ENCODE peak calls at places on chromosomes 4 and X, in eight cellular contexts. One of them, this sample, is unnamed.

GRCh38 chr4:141246243-141246642 is 25.5 kb downstream of the ZNF330 start:
- DNase-seq in gastrocnemius medialis: no peak
- DNase-seq in HFFc6: peak; percentile 61
- DNase-seq in neural crest cell: no peak
- DNase-seq in foreskin fibroblast: peak; percentile 52
- DNase-seq in RWPE1: no peak
- DNase-seq in heart left ventricle: no peak
- DNase-seq in fibroblast of pulmonary artery: peak; percentile 77
- DNase-seq in this sample: peak; percentile 59

GRCh38 chr4:168854216-168854921 is 155.7 kb downstream of the CBR4 start:
- DNase-seq in neural crest cell: no peak
- DNase-seq in heart left ventricle: peak; percentile 52
- DNase-seq in fibroblast of pulmonary artery: no peak
- DNase-seq in gastrocnemius medialis: peak; percentile 47
- DNase-seq in RWPE1: no peak
- DNase-seq in HFFc6: no peak
- DNase-seq in foreskin fibroblast: no peak
- DNase-seq in this sample: no peak

GRCh38 chr4:26326791-26327190 is 6.0 kb downstream of the RBPJ start:
- DNase-seq in neural crest cell: no peak
- DNase-seq in foreskin fibroblast: peak; percentile 95
- DNase-seq in HFFc6: peak; percentile 96
- DNase-seq in RWPE1: no peak
- DNase-seq in fibroblast of pulmonary artery: peak; percentile 74
- DNase-seq in heart left ventricle: no peak
- DNase-seq in gastrocnemius medialis: no peak
- DNase-seq in this sample: peak; percentile 89

GRCh38 chr4:2272828-2273120 is 10.9 kb upstream of the MXD4 start:
- DNase-seq in neural crest cell: no peak
- DNase-seq in fibroblast of pulmonary artery: no peak
- DNase-seq in RWPE1: no peak
- DNase-seq in gastrocnemius medialis: no peak
- DNase-seq in foreskin fibroblast: no peak
- DNase-seq in HFFc6: no peak
- DNase-seq in heart left ventricle: no peak
- DNase-seq in this sample: no peak

GRCh38 chr4:99144070-99144469 is at the start of gene ADH4:
- DNase-seq in fibroblast of pulmonary artery: peak; percentile 51
- DNase-seq in neural crest cell: no peak
- DNase-seq in heart left ventricle: no peak
- DNase-seq in RWPE1: no peak
- DNase-seq in gastrocnemius medialis: peak; percentile 19
- DNase-seq in foreskin fibroblast: no peak
- DNase-seq in HFFc6: no peak
- DNase-seq in this sample: no peak

GRCh38 chrX:19462231-19462630 is 53.1 kb downstream of the MAP3K15 start:
- DNase-seq in gastrocnemius medialis: no peak
- DNase-seq in neural crest cell: no peak
- DNase-seq in HFFc6: no peak
- DNase-seq in heart left ventricle: no peak
- DNase-seq in RWPE1: no peak
- DNase-seq in foreskin fibroblast: no peak
- DNase-seq in fibroblast of pulmonary artery: no peak
- DNase-seq in this sample: no peak

GRCh38 chr4:80431203-80431602 is 95.7 kb downstream of the CFAP299 start:
- DNase-seq in foreskin fibroblast: no peak
- DNase-seq in fibroblast of pulmonary artery: no peak
- DNase-seq in heart left ventricle: no peak
- DNase-seq in RWPE1: no peak
- DNase-seq in neural crest cell: no peak
- DNase-seq in HFFc6: no peak
- DNase-seq in gastrocnemius medialis: no peak
- DNase-seq in this sample: no peak

GRCh38 chrX:77740376-77740905 is 45.6 kb downstream of the ATRX start:
- DNase-seq in gastrocnemius medialis: no peak
- DNase-seq in HFFc6: no peak
- DNase-seq in heart left ventricle: no peak
- DNase-seq in RWPE1: no peak
- DNase-seq in fibroblast of pulmonary artery: no peak
- DNase-seq in foreskin fibroblast: no peak
- DNase-seq in neural crest cell: no peak
- DNase-seq in this sample: no peak

GRCh38 chr4:176622251-176622968 is 170.3 kb downstream of the VEGFC start:
- DNase-seq in HFFc6: no peak
- DNase-seq in fibroblast of pulmonary artery: peak; percentile 77
- DNase-seq in RWPE1: no peak
- DNase-seq in foreskin fibroblast: peak; percentile 52
- DNase-seq in neural crest cell: no peak
- DNase-seq in gastrocnemius medialis: no peak
- DNase-seq in heart left ventricle: no peak
- DNase-seq in this sample: peak; percentile 62

GRCh38 chr4:159010563-159011260 is 92.2 kb upstream of the RAPGEF2 start:
- DNase-seq in fibroblast of pulmonary artery: peak; percentile 87
- DNase-seq in gastrocnemius medialis: peak; percentile 82
- DNase-seq in heart left ventricle: peak; percentile 70
- DNase-seq in HFFc6: peak; percentile 29
- DNase-seq in neural crest cell: no peak
- DNase-seq in RWPE1: peak; percentile 34
- DNase-seq in foreskin fibroblast: peak; percentile 81
- DNase-seq in this sample: peak; percentile 74

GRCh38 chrX:100674705-100675104 is 30.7 kb downstream of the SRPX2 start:
- DNase-seq in RWPE1: no peak
- DNase-seq in foreskin fibroblast: no peak
- DNase-seq in fibroblast of pulmonary artery: no peak
- DNase-seq in heart left ventricle: no peak
- DNase-seq in neural crest cell: no peak
- DNase-seq in gastrocnemius medialis: no peak
- DNase-seq in HFFc6: no peak
- DNase-seq in this sample: no peak

DNA sequence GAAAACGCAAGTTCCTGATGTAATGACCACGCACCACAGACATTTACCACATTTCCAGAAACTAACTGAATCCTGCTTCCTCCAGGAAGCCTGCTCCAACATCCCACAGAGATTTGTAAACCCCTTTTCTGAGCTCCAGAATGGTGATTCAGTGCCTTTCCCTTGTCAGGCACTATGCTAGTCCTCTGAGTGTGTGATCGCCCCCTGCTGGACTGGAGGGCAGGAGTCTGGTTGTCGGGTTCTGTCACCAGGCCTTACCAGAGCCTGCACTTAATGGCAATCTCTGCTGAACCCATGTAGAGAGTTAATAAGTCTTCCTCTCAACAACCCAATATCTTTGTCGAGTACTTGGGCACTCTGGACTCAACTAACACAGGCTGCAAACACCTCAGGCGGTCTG is 14.5 kb upstream of the KDM5C start:
- DNase-seq in foreskin fibroblast: no peak
- DNase-seq in neural crest cell: no peak
- DNase-seq in HFFc6: no peak
- DNase-seq in heart left ventricle: no peak
- DNase-seq in gastrocnemius medialis: no peak
- DNase-seq in fibroblast of pulmonary artery: no peak
- DNase-seq in RWPE1: no peak
- DNase-seq in this sample: no peak
- TF ChIP-seq CTCF in foreskin fibroblast: no peak
- TF ChIP-seq CTCF in neural crest cell: peak; percentile 21
- TF ChIP-seq CTCF in HFFc6: peak; percentile 21
- TF ChIP-seq CTCF in heart left ventricle: no peak
- TF ChIP-seq CTCF in gastrocnemius medialis: no peak
- TF ChIP-seq CTCF in fibroblast of pulmonary artery: peak; percentile 2
- TF ChIP-seq CTCF in RWPE1: no peak
- TF ChIP-seq CTCF in this sample: no peak

GRCh38 chr4:41814565-41814964 is 66.0 kb upstream of the PHOX2B start:
- DNase-seq in RWPE1: peak; percentile 16
- DNase-seq in fibroblast of pulmonary artery: peak; percentile 6
- DNase-seq in foreskin fibroblast: peak; percentile 18
- DNase-seq in heart left ventricle: peak; percentile 25
- DNase-seq in gastrocnemius medialis: no peak
- DNase-seq in neural crest cell: peak; percentile 34
- DNase-seq in HFFc6: peak; percentile 4
- DNase-seq in this sample: peak; percentile 10
- TF ChIP-seq CTCF in RWPE1: no peak
- TF ChIP-seq CTCF in fibroblast of pulmonary artery: peak; percentile 26
- TF ChIP-seq CTCF in foreskin fibroblast: peak; percentile 62
- TF ChIP-seq CTCF in heart left ventricle: peak; percentile 25
- TF ChIP-seq CTCF in gastrocnemius medialis: no peak
- TF ChIP-seq CTCF in neural crest cell: peak; percentile 53
- TF ChIP-seq CTCF in HFFc6: peak; percentile 66
- TF ChIP-seq CTCF in this sample: peak; percentile 68

DNA sequence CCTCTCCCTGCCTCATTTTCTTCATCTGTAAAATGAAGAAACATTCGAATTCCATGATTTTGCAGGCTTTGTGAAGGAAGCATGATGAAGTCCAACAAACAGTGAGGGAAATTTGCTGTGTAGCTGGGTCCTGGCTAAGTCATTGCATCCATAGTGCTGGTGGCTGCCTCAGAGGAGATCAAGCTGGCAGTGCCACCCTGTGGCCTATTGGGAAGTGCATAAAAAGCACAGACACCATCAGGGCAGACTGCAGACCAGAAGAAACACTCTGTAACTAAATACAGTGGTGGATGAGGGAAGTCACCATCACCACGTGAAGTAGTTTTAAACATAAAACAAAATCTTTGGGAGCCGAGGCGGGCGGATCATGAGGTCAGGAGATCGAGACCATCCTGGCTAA is 40.7 kb upstream of the DDX3X start:
- DNase-seq in foreskin fibroblast: no peak
- DNase-seq in neural crest cell: no peak
- DNase-seq in HFFc6: no peak
- DNase-seq in gastrocnemius medialis: no peak
- DNase-seq in fibroblast of pulmonary artery: peak; percentile 9
- DNase-seq in heart left ventricle: no peak
- DNase-seq in RWPE1: no peak
- DNase-seq in this sample: no peak
- TF ChIP-seq CTCF in foreskin fibroblast: no peak
- TF ChIP-seq CTCF in neural crest cell: peak; percentile 15
- TF ChIP-seq CTCF in HFFc6: peak; percentile 34
- TF ChIP-seq CTCF in gastrocnemius medialis: no peak
- TF ChIP-seq CTCF in fibroblast of pulmonary artery: peak; percentile 6
- TF ChIP-seq CTCF in heart left ventricle: no peak
- TF ChIP-seq CTCF in RWPE1: no peak
- TF ChIP-seq CTCF in this sample: peak; percentile 32

DNA sequence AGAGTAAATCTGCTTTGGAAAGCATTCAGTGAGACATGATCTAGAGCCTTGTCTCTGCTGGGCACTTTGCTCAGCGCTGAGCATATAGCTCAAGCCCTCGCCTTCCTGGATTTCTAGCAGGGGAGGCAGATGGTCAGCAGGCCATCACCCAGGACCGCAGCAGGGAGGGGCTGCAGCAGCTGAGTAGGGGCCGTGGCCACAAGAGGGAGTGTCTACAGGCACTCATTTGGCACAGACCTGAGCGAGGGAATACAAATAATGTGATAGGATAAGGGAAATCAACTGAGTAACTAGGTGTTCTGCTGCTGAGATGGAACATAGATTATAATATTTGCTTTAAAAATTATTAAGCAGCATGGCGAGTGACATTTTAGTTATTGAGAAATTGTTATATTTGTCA is 30.2 kb downstream of the OFD1 start:
- DNase-seq in foreskin fibroblast: no peak
- DNase-seq in heart left ventricle: peak; percentile 28
- DNase-seq in fibroblast of pulmonary artery: peak; percentile 3
- DNase-seq in HFFc6: no peak
- DNase-seq in gastrocnemius medialis: no peak
- DNase-seq in neural crest cell: peak; percentile 38
- DNase-seq in RWPE1: no peak
- DNase-seq in this sample: no peak
- TF ChIP-seq CTCF in foreskin fibroblast: no peak
- TF ChIP-seq CTCF in heart left ventricle: peak; percentile 21
- TF ChIP-seq CTCF in fibroblast of pulmonary artery: peak; percentile 24
- TF ChIP-seq CTCF in HFFc6: peak; percentile 20
- TF ChIP-seq CTCF in gastrocnemius medialis: no peak
- TF ChIP-seq CTCF in neural crest cell: peak; percentile 57
- TF ChIP-seq CTCF in RWPE1: no peak
- TF ChIP-seq CTCF in this sample: no peak